ENCODE peak calls at places on chromosome 20, in eight cellular contexts. V is A549, N is H1, H is tibial nerve, I is stomach, E is upper lobe of left lung, S is ovary, L is HepG2. C is an unnamed sample.

GRCh38 chr20:43123180-43123579 is 66.5 kb downstream of the PTPRT start:
- DNase-seq in V (no peak), N (no peak), H (no peak), I (no peak), E (no peak), S (no peak), L (no peak), C (no peak)

GRCh38 chr20:47464380-47465101 is 37.1 kb upstream of the NCOA3 start:
- DNase-seq in V (peak), N (no peak), H (peak), I (peak), E (no peak), S (no peak), L (peak), C (peak)

GRCh38 chr20:49519212-49519712 is 36.8 kb upstream of the KCNB1 start:
- DNase-seq in V (no peak), N (no peak), H (no peak), I (no peak), E (no peak), S (no peak), L (no peak), C (no peak)

GRCh38 chr20:25402583-25402982 is 4.9 kb upstream of the GINS1 start:
- DNase-seq in V (no peak), N (no peak), H (no peak), I (no peak), E (no peak), S (no peak), L (no peak), C (no peak)

GRCh38 chr20:34012735-34013134 is 19.0 kb downstream of the RALY start:
- DNase-seq in V (no peak), N (no peak), H (no peak), I (no peak), E (no peak), S (no peak), L (no peak), C (no peak)

GRCh38 chr20:24770628-24771556 is 178.2 kb upstream of the CST7 start:
- DNase-seq in V (no peak), N (no peak), H (no peak), I (peak), E (no peak), S (no peak), L (no peak), C (peak)

GRCh38 chr20:63860325-63861051 is 810 bp upstream of the ABHD16B start:
- DNase-seq in V (no peak), N (peak), H (no peak), I (no peak), E (peak), S (no peak), L (no peak), C (no peak)

GRCh38 chr20:23156170-23156841 is 70.2 kb upstream of the CD93 start:
- DNase-seq in V (peak), N (peak), H (peak), I (peak), E (no peak), S (no peak), L (peak), C (peak)

GRCh38 chr20:62554898-62555641 is 79.3 kb upstream of the GATA5 start:
- DNase-seq in V (no peak), N (no peak), H (no peak), I (no peak), E (peak), S (no peak), L (no peak), C (no peak)

GRCh38 chr20:62554214-62554897 is 78.6 kb upstream of the GATA5 start:
- DNase-seq in V (no peak), N (no peak), H (no peak), I (no peak), E (peak), S (no peak), L (no peak), C (no peak)

GRCh38 chr20:62552613-62553012 is 76.8 kb upstream of the GATA5 start:
- DNase-seq in V (no peak), N (no peak), H (no peak), I (no peak), E (no peak), S (no peak), L (no peak), C (no peak)

GRCh38 chr20:62553136-62553837 is 77.5 kb upstream of the GATA5 start:
- DNase-seq in V (no peak), N (no peak), H (no peak), I (no peak), E (peak), S (no peak), L (no peak), C (no peak)

GRCh38 chr20:62553838-62554161 is 78.0 kb upstream of the GATA5 start:
- DNase-seq in V (no peak), N (no peak), H (no peak), I (no peak), E (peak), S (no peak), L (no peak), C (no peak)
- H3K27ac ChIP-seq in V (no peak), N (no peak), H (no peak), I (no peak), E (no peak), S (no peak), L (no peak), C (peak)

DNA sequence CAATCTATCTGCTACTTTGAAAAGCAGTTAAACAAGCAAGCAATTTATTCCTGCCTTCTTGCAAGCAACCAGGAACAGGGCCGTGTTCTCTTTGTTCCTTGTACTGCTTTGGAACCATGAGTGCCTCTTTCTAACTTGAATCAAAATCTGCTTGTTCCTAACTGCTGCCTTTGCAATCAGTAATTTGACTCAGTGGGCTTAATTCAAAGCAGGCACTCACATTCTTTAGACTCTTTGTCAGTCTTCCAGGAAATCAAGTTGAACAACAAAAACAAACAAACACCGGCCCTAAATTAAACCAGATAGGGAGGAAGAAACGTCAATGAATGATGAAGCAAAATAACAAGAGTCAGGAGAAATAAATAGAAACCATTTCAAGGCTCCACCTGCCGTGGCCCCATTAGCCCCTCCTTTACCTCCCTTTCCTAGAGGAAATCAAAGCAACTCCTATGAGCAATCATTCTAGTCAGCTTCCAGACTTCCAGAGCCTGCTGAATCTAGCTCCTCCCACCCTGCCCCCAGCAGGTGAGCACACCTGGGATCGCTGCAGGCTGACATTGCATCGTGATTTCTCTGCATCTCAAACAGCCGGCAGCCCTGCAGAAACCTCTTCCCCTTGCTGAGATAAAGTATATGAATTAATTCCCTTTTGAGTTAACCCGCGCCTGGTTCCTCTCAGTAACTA is 582.2 kb upstream of the FLRT3 start:
- DNase-seq in V (no peak), N (peak), H (no peak), I (peak), E (no peak), S (no peak), L (no peak), C (peak)
- TF ChIP-seq EP300 in V (no peak), N (no peak), H (no peak), I (no peak), E (no peak), S (no peak), L (no peak), C (no peak)

GRCh38 chr20:38812915-38813573 is 7.5 kb downstream of the PPP1R16B start:
- DNase-seq in V (no peak), N (no peak), H (no peak), I (no peak), E (no peak), S (no peak), L (no peak), C (no peak)
- H3K27ac ChIP-seq in V (no peak), N (no peak), H (no peak), I (no peak), E (no peak), S (no peak), L (no peak), C (peak)

GRCh38 chr20:56780266-56780665 is 151.2 kb downstream of the TFAP2C start:
- DNase-seq in V (no peak), N (no peak), H (no peak), I (no peak), E (no peak), S (no peak), L (no peak), C (no peak)
- TF ChIP-seq EP300 in V (no peak), N (no peak), H (no peak), I (no peak), E (no peak), S (no peak), L (no peak), C (no peak)

DNA sequence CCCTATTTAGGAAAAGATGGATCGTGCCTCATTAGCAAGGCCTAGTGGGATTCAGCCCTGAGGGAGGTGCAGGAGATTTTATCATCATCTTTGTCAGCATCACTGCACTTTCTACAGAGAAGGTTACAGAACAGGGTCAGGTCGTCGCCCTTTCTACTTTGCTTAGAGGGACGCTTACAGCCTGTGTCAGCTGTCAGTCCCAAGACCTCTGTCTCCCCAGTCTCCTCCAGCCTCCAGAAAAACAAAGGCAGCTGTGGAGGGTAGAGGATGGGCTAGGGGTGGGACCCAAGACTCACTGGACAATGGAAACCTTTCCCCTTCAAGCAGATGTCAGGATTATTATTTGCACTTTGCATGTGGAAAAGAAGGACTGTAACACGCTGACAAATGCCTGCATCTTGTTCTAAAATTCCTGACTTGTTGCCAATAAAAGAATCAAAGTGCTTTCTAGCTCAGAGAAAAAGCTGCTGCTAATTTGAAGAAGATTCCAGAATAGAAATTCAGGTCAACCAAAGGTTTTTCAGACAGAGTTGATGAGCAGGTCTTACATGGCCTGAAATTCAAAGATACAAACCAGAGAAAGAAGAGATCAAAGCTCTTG is 58.7 kb downstream of the SNX5 start:
- DNase-seq in V (no peak), N (no peak), H (no peak), I (no peak), E (no peak), S (no peak), L (no peak), C (no peak)
- H3K27ac ChIP-seq in V (no peak), N (no peak), H (no peak), I (peak), E (peak), S (no peak), L (no peak), C (peak)

GRCh38 chr20:16846011-16846410 is 97.9 kb downstream of the OTOR start:
- DNase-seq in V (no peak), N (no peak), H (no peak), I (no peak), E (no peak), S (no peak), L (no peak), C (no peak)

GRCh38 chr20:16844406-16844805 is 96.2 kb downstream of the OTOR start:
- DNase-seq in V (no peak), N (no peak), H (no peak), I (no peak), E (no peak), S (no peak), L (no peak), C (no peak)

GRCh38 chr20:16842721-16843120 is 94.6 kb downstream of the OTOR start:
- DNase-seq in V (no peak), N (no peak), H (no peak), I (no peak), E (no peak), S (no peak), L (no peak), C (no peak)
- TF ChIP-seq EP300 in V (no peak), N (no peak), H (no peak), I (no peak), E (no peak), S (no peak), L (no peak), C (no peak)

GRCh38 chr20:56860413-56860812 is 231.3 kb downstream of the TFAP2C start:
- DNase-seq in V (no peak), N (no peak), H (no peak), I (no peak), E (no peak), S (no peak), L (no peak), C (no peak)
- H3K27ac ChIP-seq in V (no peak), N (no peak), H (no peak), I (no peak), E (no peak), S (no peak), L (no peak), C (peak)

GRCh38 chr20:20665200-20665599 is 47.2 kb downstream of the RALGAPA2 start:
- DNase-seq in V (no peak), N (no peak), H (no peak), I (no peak), E (no peak), S (no peak), L (no peak), C (no peak)

GRCh38 chr20:20666359-20666758 is 46.1 kb downstream of the RALGAPA2 start:
- DNase-seq in V (no peak), N (no peak), H (no peak), I (no peak), E (no peak), S (no peak), L (no peak), C (no peak)

GRCh38 chr20:20665933-20666332 is 46.5 kb downstream of the RALGAPA2 start:
- DNase-seq in V (no peak), N (no peak), H (no peak), I (no peak), E (no peak), S (no peak), L (no peak), C (no peak)

GRCh38 chr20:20663841-20664240 is 48.6 kb downstream of the RALGAPA2 start:
- DNase-seq in V (no peak), N (no peak), H (no peak), I (no peak), E (no peak), S (no peak), L (no peak), C (no peak)

DNA sequence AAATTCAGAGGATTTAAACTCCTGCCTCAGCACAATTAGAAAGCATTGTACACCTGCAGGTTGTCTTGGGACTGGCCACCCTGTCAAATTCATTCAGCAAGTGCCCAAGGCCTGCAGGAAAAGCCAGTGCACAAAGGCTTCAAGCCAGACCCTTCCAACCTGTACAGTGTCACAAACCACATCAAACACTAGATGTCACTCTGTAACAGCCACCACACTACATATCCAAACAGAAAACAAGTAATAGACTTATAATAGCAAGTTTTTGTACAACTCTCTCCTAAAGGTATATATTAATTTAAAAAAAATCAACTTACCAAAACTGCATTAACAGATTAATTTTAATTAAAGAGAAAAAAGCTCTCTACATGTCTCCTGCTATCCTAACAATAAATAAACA is 47.6 kb downstream of the RALGAPA2 start:
- DNase-seq in V (peak), N (no peak), H (no peak), I (no peak), E (no peak), S (no peak), L (peak), C (no peak)
- TF ChIP-seq EP300 in V (no peak), N (no peak), H (no peak), I (no peak), E (no peak), S (no peak), L (no peak), C (no peak)

GRCh38 chr20:45913105-45913504 is 1.1 kb upstream of the PLTP start:
- DNase-seq in V (no peak), N (no peak), H (no peak), I (no peak), E (no peak), S (no peak), L (no peak), C (no peak)

GRCh38 chr20:45910670-45911485 is 1.1 kb downstream of the PLTP start:
- DNase-seq in V (peak), N (peak), H (peak), I (peak), E (peak), S (peak), L (no peak), C (peak)

GRCh38 chr20:45909817-45910669 is 1.9 kb downstream of the PLTP start:
- DNase-seq in V (no peak), N (no peak), H (no peak), I (no peak), E (no peak), S (peak), L (no peak), C (no peak)

GRCh38 chr20:45911486-45912343 is at the start of gene PLTP:
- DNase-seq in V (no peak), N (peak), H (peak), I (peak), E (peak), S (peak), L (no peak), C (peak)

DNA sequence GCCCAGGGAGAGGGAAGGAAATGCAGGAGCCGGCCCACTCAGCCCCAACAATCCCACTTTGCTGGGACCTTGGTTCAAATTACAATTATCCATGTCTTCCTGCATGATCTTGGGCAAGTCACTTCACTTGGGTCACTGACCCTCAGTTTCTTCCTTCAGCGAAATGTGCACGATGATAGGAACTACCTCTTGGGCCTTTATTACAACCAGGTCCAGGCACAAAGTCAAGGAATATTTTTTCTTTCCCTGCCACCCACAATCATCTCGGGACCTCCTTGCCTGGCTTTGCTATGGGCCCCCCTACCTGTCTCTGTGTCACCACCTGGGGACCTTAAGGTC is 358 bp upstream of the PLTP start:
- DNase-seq in V (no peak), N (no peak), H (no peak), I (no peak), E (no peak), S (no peak), L (no peak), C (no peak)
- H3K27ac ChIP-seq in V (no peak), N (no peak), H (peak), I (peak), E (peak), S (peak), L (no peak), C (peak)

C was measured in transverse colon.